ENCODE peak calls at places on chromosomes 2 and 18, in seven cellular contexts. One of them, this sample, is unnamed.

GRCh38 chr18:11587846-11588245 is 21.6 kb upstream of the SLC35G4 start:
- DNase-seq in GM12891: no peak
- DNase-seq in suprapubic skin: no peak
- DNase-seq in spleen: no peak
- DNase-seq in Peyer's patch: no peak
- DNase-seq in gastrocnemius medialis: no peak
- DNase-seq in tibial nerve: no peak
- DNase-seq in this sample: no peak

GRCh38 chr18:69636529-69637301 is 236.0 kb downstream of the DOK6 start:
- DNase-seq in spleen: no peak
- DNase-seq in GM12891: no peak
- DNase-seq in gastrocnemius medialis: no peak
- DNase-seq in suprapubic skin: no peak
- DNase-seq in Peyer's patch: no peak
- DNase-seq in tibial nerve: no peak
- DNase-seq in this sample: no peak

GRCh38 chr2:207037813-207038212 is 98.5 kb downstream of the CPO start:
- DNase-seq in Peyer's patch: no peak
- DNase-seq in GM12891: no peak
- DNase-seq in suprapubic skin: no peak
- DNase-seq in gastrocnemius medialis: no peak
- DNase-seq in tibial nerve: peak
- DNase-seq in spleen: no peak
- DNase-seq in this sample: no peak

GRCh38 chr18:36186461-36187137 is 698 bp upstream of the MOCOS start:
- DNase-seq in tibial nerve: no peak
- DNase-seq in suprapubic skin: peak
- DNase-seq in Peyer's patch: peak
- DNase-seq in spleen: peak
- DNase-seq in GM12891: peak
- DNase-seq in gastrocnemius medialis: peak
- DNase-seq in this sample: peak

GRCh38 chr2:206800501-206801416 is 35.4 kb downstream of the FASTKD2 start:
- DNase-seq in GM12891: no peak
- DNase-seq in suprapubic skin: no peak
- DNase-seq in gastrocnemius medialis: peak
- DNase-seq in Peyer's patch: peak
- DNase-seq in spleen: no peak
- DNase-seq in tibial nerve: peak
- DNase-seq in this sample: peak

GRCh38 chr18:74389161-74389927 is 67.8 kb downstream of the DIPK1C start:
- DNase-seq in GM12891: no peak
- DNase-seq in spleen: no peak
- DNase-seq in suprapubic skin: no peak
- DNase-seq in gastrocnemius medialis: no peak
- DNase-seq in Peyer's patch: no peak
- DNase-seq in tibial nerve: no peak
- DNase-seq in this sample: no peak

GRCh38 chr2:187461294-187462261 is 13.5 kb upstream of the CALCRL start:
- DNase-seq in gastrocnemius medialis: no peak
- DNase-seq in suprapubic skin: no peak
- DNase-seq in spleen: no peak
- DNase-seq in tibial nerve: no peak
- DNase-seq in Peyer's patch: peak
- DNase-seq in GM12891: no peak
- DNase-seq in this sample: no peak

GRCh38 chr2:172021955-172022354 is 22.2 kb downstream of the METAP1D start:
- DNase-seq in spleen: no peak
- DNase-seq in tibial nerve: no peak
- DNase-seq in GM12891: no peak
- DNase-seq in gastrocnemius medialis: no peak
- DNase-seq in Peyer's patch: no peak
- DNase-seq in suprapubic skin: no peak
- DNase-seq in this sample: no peak

GRCh38 chr18:55233850-55234249 is 274.6 kb upstream of the CCDC68 start:
- DNase-seq in spleen: no peak
- DNase-seq in GM12891: no peak
- DNase-seq in Peyer's patch: no peak
- DNase-seq in gastrocnemius medialis: no peak
- DNase-seq in suprapubic skin: no peak
- DNase-seq in tibial nerve: no peak
- DNase-seq in this sample: no peak

GRCh38 chr2:101998556-101999121 is 6.9 kb downstream of the IL1R2 start:
- DNase-seq in tibial nerve: no peak
- DNase-seq in spleen: no peak
- DNase-seq in GM12891: no peak
- DNase-seq in suprapubic skin: no peak
- DNase-seq in gastrocnemius medialis: no peak
- DNase-seq in Peyer's patch: no peak
- DNase-seq in this sample: no peak

GRCh38 chr18:31268985-31269406 is 49.0 kb upstream of the DSG1 start:
- DNase-seq in suprapubic skin: no peak
- DNase-seq in GM12891: no peak
- DNase-seq in tibial nerve: no peak
- DNase-seq in gastrocnemius medialis: no peak
- DNase-seq in spleen: no peak
- DNase-seq in Peyer's patch: no peak
- DNase-seq in this sample: no peak

GRCh38 chr18:12485479-12486105 is 77.9 kb downstream of the PRELID3A start:
- DNase-seq in gastrocnemius medialis: no peak
- DNase-seq in suprapubic skin: no peak
- DNase-seq in Peyer's patch: no peak
- DNase-seq in GM12891: no peak
- DNase-seq in tibial nerve: no peak
- DNase-seq in spleen: no peak
- DNase-seq in this sample: no peak

GRCh38 chr2:219552382-219553167 is 8.7 kb downstream of the TMEM198 start:
- DNase-seq in tibial nerve: peak
- DNase-seq in suprapubic skin: peak
- DNase-seq in gastrocnemius medialis: peak
- DNase-seq in Peyer's patch: peak
- DNase-seq in spleen: peak
- DNase-seq in GM12891: peak
- DNase-seq in this sample: peak
- TF ChIP-seq POLR2A in tibial nerve: no peak
- TF ChIP-seq POLR2A in suprapubic skin: no peak
- TF ChIP-seq POLR2A in gastrocnemius medialis: no peak
- TF ChIP-seq POLR2A in Peyer's patch: no peak
- TF ChIP-seq POLR2A in spleen: no peak
- TF ChIP-seq POLR2A in GM12891: no peak
- TF ChIP-seq POLR2A in this sample: no peak

GRCh38 chr18:51195602-51196115 is 1.8 kb downstream of the MEX3C start:
- DNase-seq in GM12891: no peak
- DNase-seq in gastrocnemius medialis: no peak
- DNase-seq in suprapubic skin: no peak
- DNase-seq in Peyer's patch: no peak
- DNase-seq in tibial nerve: peak
- DNase-seq in spleen: no peak
- DNase-seq in this sample: no peak
- TF ChIP-seq POLR2A in GM12891: no peak
- TF ChIP-seq POLR2A in gastrocnemius medialis: peak
- TF ChIP-seq POLR2A in suprapubic skin: no peak
- TF ChIP-seq POLR2A in Peyer's patch: no peak
- TF ChIP-seq POLR2A in tibial nerve: no peak
- TF ChIP-seq POLR2A in spleen: peak
- TF ChIP-seq POLR2A in this sample: no peak

DNA sequence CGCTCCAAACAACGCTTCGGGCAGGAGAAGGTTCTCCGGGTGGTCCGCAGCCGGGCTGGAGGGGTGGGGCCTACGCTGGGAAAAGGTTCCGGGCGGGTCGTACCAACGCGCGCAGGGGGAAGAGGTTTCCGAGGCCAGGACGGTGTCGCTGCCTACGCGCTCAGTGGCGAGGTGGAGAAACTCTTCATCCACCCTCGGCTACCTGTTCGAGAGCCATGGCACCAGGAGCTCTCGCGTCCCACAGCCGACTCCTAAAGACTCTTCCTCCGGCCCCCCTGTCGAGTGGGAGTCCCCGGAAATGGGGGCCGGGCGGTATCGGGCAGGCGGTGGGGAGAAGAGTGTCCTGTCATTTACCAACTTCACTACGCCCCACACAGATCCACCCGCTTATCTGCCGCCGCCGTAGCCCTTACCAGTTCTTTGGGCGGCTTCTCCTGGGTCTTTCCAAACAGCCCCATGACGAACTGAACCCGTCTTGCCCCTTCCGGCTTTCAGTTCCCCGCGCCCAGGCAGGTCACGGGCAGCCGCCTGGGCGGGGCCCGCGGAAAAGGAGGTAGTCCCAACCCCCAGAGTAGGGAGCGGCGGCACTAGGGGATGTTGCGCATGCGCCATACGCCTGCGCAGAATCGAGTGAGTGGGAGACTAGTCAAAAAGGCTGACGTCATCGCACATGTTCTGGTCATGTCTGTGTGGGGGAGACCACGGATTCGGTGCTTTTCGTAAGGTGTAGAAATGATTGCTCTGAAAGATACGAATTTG is at the start of gene CHMP3:
- DNase-seq in GM12891: peak
- DNase-seq in tibial nerve: peak
- DNase-seq in Peyer's patch: peak
- DNase-seq in spleen: peak
- DNase-seq in gastrocnemius medialis: peak
- DNase-seq in suprapubic skin: peak
- DNase-seq in this sample: peak
- TF ChIP-seq POLR2A in GM12891: peak
- TF ChIP-seq POLR2A in tibial nerve: peak
- TF ChIP-seq POLR2A in Peyer's patch: peak
- TF ChIP-seq POLR2A in spleen: peak
- TF ChIP-seq POLR2A in gastrocnemius medialis: peak
- TF ChIP-seq POLR2A in suprapubic skin: no peak
- TF ChIP-seq POLR2A in this sample: peak

GRCh38 chr2:20223345-20224190 is 1.4 kb downstream of the SDC1 start:
- DNase-seq in tibial nerve: no peak
- DNase-seq in spleen: peak
- DNase-seq in suprapubic skin: peak
- DNase-seq in gastrocnemius medialis: no peak
- DNase-seq in Peyer's patch: peak
- DNase-seq in GM12891: no peak
- DNase-seq in this sample: peak
- TF ChIP-seq POLR2A in tibial nerve: no peak
- TF ChIP-seq POLR2A in spleen: no peak
- TF ChIP-seq POLR2A in suprapubic skin: no peak
- TF ChIP-seq POLR2A in gastrocnemius medialis: no peak
- TF ChIP-seq POLR2A in Peyer's patch: peak
- TF ChIP-seq POLR2A in GM12891: no peak
- TF ChIP-seq POLR2A in this sample: no peak

This sample was measured in upper lobe of left lung.